ENCODE peak calls at places on chromosomes 13 and 19, in seven cellular contexts. O is suprapubic skin, J is osteoblast, L is upper lobe of left lung, C is mucosa of descending colon, X is adrenal gland, G is IMR-90. F is an unnamed sample. For H3K9me3 and H3K4me1, the result is how much of the 10 kb centered on the place peaks cover.

GRCh38 chr13:98972627-98973026 is 5.2 kb downstream of the DOCK9 start:
- DNase-seq in X (no peak), O (no peak), G (peak), J (no peak), C (no peak), L (no peak), F (no peak)

GRCh38 chr13:76019421-76020044 is 383.4 kb downstream of the LMO7 start:
- DNase-seq in C (peak), X (no peak), L (peak), O (no peak), G (no peak), J (no peak), F (no peak)

GRCh38 chr13:36163809-36164308 is 32.7 kb upstream of the DCLK1 start:
- DNase-seq in J (peak), O (no peak), X (no peak), G (peak), L (no peak), C (no peak), F (peak)

GRCh38 chr13:77176350-77176749 is 149.4 kb upstream of the FBXL3 start:
- DNase-seq in C (no peak), G (peak), O (no peak), X (no peak), J (no peak), L (no peak), F (no peak)

GRCh38 chr19:15251749-15252397 is 19.6 kb upstream of the EPHX3 start:
- DNase-seq in X (peak), C (peak), G (peak), J (peak), L (peak), O (peak), F (no peak)

GRCh38 chr13:32969516-32969941 is 46.7 kb upstream of the KL start:
- DNase-seq in L (no peak), X (peak), J (peak), C (no peak), G (peak), O (no peak), F (no peak)

GRCh38 chr13:29935309-29935981 is 85.0 kb upstream of the UBL3 start:
- DNase-seq in L (no peak), O (no peak), G (no peak), C (peak), J (no peak), X (no peak), F (no peak)

GRCh38 chr13:80342541-80343371 is 1.8 kb upstream of the SPRY2 start:
- DNase-seq in X (peak), L (peak), C (peak), G (peak), O (peak), J (peak), F (peak)

GRCh38 chr19:45446295-45446694 is 21.5 kb upstream of the FOSB start:
- DNase-seq in C (no peak), X (no peak), J (peak), O (no peak), G (peak), L (no peak), F (no peak)

GRCh38 chr13:72638059-72638815 is 89.2 kb downstream of the MZT1 start:
- DNase-seq in O (no peak), L (no peak), C (no peak), J (no peak), X (no peak), G (no peak), F (no peak)

GRCh38 chr13:67048084-67048792 is 181.9 kb downstream of the PCDH9 start:
- DNase-seq in J (peak), L (no peak), G (peak), X (no peak), C (no peak), O (no peak), F (no peak)

DNA sequence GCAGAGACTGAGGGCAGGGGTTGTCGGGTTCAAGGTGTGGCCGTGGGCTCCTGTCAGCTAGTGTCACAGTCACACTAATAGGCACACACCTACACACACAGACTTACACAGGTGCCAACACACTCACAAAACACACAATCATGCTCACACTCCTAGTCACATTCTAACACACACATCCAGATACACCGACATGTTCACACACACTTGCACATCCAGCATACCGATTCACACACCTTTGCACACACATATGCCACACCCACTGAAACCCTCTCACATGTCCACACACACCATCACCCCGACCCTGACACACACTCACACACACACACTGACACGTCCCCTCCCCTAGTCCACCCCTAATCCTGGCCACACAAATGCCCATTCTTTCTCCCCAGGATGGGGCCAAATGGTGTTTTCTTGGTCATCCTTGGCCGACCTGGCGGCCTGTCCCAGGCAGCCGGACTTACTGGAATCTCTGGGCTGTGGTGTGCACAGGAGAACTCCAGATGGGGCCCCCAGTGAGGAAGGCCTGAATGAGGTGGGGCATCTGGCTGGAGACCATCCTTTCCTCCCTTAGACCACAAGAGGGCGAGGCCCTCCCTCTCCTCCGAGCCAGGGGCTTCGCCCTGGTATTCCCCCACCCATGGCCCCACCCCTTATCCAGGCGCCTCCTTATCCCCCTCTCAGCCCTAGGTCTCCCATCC is 19.1 kb upstream of the PNMA8B start:
- DNase-seq in G (no peak), J (no peak), O (no peak), X (no peak), L (no peak), C (no peak), F (peak)
- TF ChIP-seq CTCF in G (no peak), J (no peak), O (no peak), X (no peak), L (no peak), C (no peak), F (no peak)

DNA sequence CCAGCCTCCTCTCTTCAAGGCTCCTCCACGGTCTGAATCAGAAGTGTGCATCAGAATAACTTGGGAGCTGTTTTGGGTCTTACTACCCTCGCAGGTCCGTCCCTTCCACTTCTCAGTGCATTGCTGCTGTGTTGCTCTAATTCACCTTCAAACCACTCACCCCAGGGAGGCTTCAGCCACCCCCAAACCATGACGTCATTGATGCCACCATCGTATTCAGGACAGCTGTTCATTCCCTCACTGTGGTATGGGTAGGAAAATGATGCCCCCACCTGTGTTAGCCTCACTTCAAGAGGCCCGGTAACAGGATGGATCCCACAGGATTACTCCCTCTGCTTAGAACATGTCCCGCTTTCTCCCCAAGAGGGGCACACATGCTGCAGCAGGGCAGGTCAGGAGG is 1005.7 kb downstream of the UQCRFS1 start:
- DNase-seq in J (no peak), G (no peak), O (no peak), X (no peak), L (no peak), C (no peak), F (no peak)
- H3K9me3 ChIP-seq in J (under half), G (under half), O (under half), X (under half), L (under half), C (under half), F (under half)

GRCh38 chr19:1214862-1215731 is 9.5 kb downstream of the STK11 start:
- DNase-seq in C (no peak), G (no peak), X (peak), J (peak), L (peak), O (no peak), F (peak)
- H3K4me1 ChIP-seq in C (under half), G (under half), X (under half), J (half or more), L (under half), O (half or more), F (under half)

GRCh38 chr19:47113446-47114348 is at the start of gene ZC3H4:
- DNase-seq in X (peak), L (no peak), O (peak), J (peak), C (peak), G (peak), F (peak)
- TF ChIP-seq CTCF in X (no peak), L (peak), O (no peak), J (no peak), C (no peak), G (no peak), F (no peak)

GRCh38 chr19:8811315-8812172 is 20.6 kb downstream of the ZNF558 start:
- DNase-seq in X (no peak), C (no peak), O (no peak), G (peak), L (no peak), J (no peak), F (no peak)

GRCh38 chr19:8815780-8816179 is 16.3 kb downstream of the ZNF558 start:
- DNase-seq in L (no peak), C (no peak), X (no peak), G (no peak), J (no peak), O (no peak), F (no peak)

DNA sequence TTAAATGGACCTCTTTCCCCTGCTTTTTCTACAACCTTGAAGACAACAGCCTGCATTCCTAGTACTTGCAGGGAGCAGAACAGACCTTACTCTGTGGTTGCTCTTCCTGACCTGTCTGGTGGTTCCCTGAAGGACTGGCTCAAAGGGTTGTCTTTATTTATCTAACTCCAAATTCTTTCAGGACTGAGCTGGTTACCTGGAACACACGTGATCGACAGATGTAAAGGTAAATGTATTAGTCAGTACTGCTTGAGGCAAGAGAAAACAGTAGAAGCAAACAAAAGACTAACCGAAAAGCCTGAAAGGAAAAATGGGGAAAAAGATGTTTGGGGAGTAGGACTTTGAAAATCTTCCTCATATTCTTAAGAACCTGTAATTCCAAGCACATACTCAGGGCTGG is 17.9 kb downstream of the ZNF558 start:
- DNase-seq in C (no peak), G (no peak), J (no peak), L (no peak), X (no peak), O (no peak), F (no peak)
- H3K9me3 ChIP-seq in C (half or more), G (half or more), J (under half), L (half or more), X (under half), O (half or more), F (under half)

DNA sequence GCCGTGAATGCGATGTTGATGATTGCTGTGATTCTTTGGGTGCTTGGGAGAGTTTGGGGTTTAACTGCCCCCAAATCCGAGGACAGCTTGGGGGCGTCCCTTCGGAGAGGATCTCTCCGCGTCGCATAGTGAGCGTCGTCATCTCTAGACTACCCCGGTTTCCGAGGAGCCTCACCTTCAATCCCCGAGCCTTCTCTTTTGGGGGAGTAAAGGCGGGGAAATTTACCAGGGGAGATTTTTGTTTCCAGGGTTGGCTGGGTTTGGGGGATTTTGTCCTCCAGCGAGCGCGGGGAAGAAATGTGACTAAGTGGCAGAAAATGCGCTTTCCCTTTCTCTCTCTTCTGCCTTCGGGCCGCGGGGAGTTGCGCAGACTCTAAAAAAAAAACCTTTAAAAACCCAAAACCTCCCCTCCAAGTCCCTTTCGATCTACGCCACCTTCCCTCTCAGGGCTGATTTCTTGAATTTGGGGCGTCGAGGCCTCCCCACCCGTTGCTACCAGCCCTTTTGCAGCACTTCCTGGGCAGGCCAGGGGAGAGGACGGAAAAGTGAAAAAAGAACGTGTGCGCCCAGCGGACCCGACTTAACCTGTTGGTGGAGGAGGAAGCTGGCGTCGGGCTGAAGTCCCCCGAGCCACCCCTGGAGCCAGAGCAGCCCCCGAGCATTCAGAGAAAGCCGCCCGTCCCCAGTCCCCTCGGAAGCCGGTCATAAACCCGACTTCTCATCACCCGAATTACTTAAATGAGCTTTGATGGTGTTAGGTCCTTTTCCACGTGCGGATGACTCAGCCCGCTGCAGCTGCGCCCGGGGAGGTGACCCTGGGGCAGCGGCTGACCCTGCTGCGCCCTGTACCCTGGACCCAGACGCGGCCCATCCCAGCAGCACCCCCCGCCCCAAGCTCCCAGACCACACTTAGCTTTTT is 17.7 kb downstream of the NFIX start:
- DNase-seq in X (peak), C (peak), G (peak), L (peak), J (peak), O (no peak), F (no peak)
- H3K4me1 ChIP-seq in X (under half), C (under half), G (under half), L (half or more), J (half or more), O (half or more), F (under half)

DNA sequence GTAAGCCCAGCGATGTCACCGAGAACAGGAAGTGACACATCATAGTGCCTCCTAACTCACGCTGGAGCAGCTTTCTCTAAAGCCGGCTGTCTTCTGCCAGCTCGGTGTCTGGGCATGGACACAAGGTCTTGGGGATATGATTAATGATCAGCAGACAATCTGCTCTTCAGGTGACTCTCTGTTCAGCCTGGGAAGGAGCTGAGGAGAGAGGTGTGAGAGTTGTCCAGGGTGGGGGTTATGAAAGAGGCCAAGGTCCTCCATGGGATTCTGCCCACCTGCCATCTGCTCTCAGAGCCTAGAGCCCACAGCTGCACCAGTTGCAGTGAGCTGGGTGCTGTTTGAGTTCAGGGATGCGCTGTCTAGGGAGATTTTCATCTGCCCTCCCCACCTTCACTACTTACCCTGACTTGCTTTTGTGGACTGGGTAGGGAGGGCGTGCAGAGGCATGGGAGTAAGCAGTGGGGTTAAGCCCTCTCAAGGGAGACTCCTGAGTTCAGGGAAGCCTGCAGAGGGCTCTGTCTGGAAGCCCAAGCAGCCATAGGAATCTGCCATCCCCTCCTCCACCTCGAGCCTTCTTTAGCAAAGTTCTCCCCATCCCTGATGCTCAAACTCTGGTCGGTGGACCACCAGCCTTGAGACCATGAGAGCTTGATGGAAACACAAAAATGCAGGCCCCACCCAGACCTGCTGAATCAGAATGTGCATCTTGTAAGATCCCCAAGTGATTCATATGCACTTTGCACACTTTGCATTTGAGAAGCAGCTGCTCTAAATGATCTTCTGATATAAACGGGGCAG is 539.7 kb downstream of the RFC3 start:
- DNase-seq in J (peak), L (no peak), C (no peak), G (peak), X (peak), O (no peak), F (no peak)
- TF ChIP-seq CTCF in J (no peak), L (no peak), C (no peak), G (no peak), X (no peak), O (no peak), F (no peak)

DNA sequence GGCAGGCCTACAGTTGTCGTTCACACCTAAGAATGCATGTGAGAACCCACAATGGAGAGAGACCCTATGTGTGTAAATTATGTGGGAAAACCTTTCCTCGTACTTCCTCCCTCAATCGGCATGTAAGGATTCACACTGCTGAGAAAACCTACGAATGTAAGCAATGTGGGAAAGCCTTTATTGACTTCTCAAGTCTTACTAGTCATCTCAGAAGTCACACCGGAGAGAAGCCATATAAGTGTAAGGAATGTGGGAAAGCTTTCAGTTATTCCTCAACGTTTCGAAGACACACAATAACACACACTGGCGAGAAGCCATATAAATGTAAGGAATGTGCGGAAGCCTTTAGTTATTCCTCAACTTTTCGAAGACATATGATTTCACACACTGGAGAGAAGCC is 11.3 kb downstream of the ZNF555 start:
- DNase-seq in J (no peak), G (no peak), X (no peak), C (no peak), O (no peak), L (no peak), F (no peak)
- H3K9me3 ChIP-seq in J (under half), G (half or more), X (under half), C (half or more), O (under half), L (half or more), F (under half)

GRCh38 chr19:10811391-10812111 is 24.5 kb downstream of the TMED1 start:
- DNase-seq in J (peak), L (no peak), G (no peak), O (no peak), X (no peak), C (no peak), F (no peak)
- H3K4me1 ChIP-seq in J (under half), L (under half), G (under half), O (under half), X (under half), C (under half), F (under half)